ENCODE peak calls at places on chromosomes 4 and X, in eight cellular contexts. Y is PC-9; C is posterior cingulate gyrus; Z is NCI-H1092; I is DMS153; W is activated T-cell treated with anti-CD3 and anti-CD28 coated beads, Interleukin-2, amount 50 U/mL, for 72 hours; V is stimulated activated CD4-positive, alpha-beta T cell treated with anti-CD3 and anti-CD28 coated beads, Interleukin-2, amount 100 ng/mL, for 48 hours; G is WTC11. B is an unnamed sample.

GRCh38 chrX:3743821-3744439 is 30.5 kb upstream of the PRKX start:
- DNase-seq in G (no peak), I (no peak), W (peak; percentile 52), Y (no peak), C (no peak), V (peak; percentile 7), Z (no peak), B (no peak)

GRCh38 chrX:39527045-39527444 is 570.7 kb downstream of the BCOR start:
- DNase-seq in C (no peak), Y (no peak), Z (no peak), V (no peak), G (no peak), I (no peak), W (no peak), B (no peak)

GRCh38 chr4:166662266-166662843 is 571.9 kb downstream of the SPOCK3 start:
- DNase-seq in Y (no peak), G (no peak), C (no peak), V (no peak), I (no peak), W (no peak), Z (no peak), B (no peak)

GRCh38 chrX:42396136-42396535 is 381.8 kb downstream of the PPP1R2C start:
- DNase-seq in Y (no peak), Z (no peak), G (no peak), W (no peak), I (no peak), C (no peak), V (no peak), B (no peak)

GRCh38 chr4:79578613-79579012 is 170.6 kb upstream of the GK2 start:
- DNase-seq in I (no peak), Y (no peak), V (no peak), C (no peak), Z (no peak), G (no peak), W (no peak), B (no peak)

GRCh38 chr4:151238477-151238876 is 38.5 kb upstream of the PRSS48 start:
- DNase-seq in V (no peak), W (no peak), G (no peak), Y (no peak), I (no peak), Z (no peak), C (no peak), B (no peak)

GRCh38 chr4:6674500-6675149 is 19.1 kb upstream of the S100P start:
- DNase-seq in I (no peak), Y (peak; percentile 73), C (no peak), G (no peak), W (peak; percentile 66), Z (no peak), V (peak; percentile 46), B (peak; percentile 61)

GRCh38 chr4:13329963-13330362 is 154.2 kb downstream of the RAB28 start:
- DNase-seq in V (no peak), G (no peak), Y (no peak), C (no peak), W (peak; percentile 16), I (no peak), Z (peak; percentile 24), B (no peak)

GRCh38 chrX:152960115-152960514 is 33.8 kb downstream of the PNMA5 start:
- DNase-seq in I (no peak), Z (no peak), G (no peak), V (no peak), W (no peak), Y (no peak), C (no peak), B (no peak)

GRCh38 chrX:23003121-23003520 is 3.4 kb downstream of the DDX53 start:
- DNase-seq in Y (no peak), W (no peak), Z (no peak), V (no peak), G (no peak), I (no peak), C (no peak), B (no peak)

GRCh38 chrX:8731579-8732395 is at the start of gene ANOS1:
- DNase-seq in I (peak; percentile 18), Z (no peak), C (peak; percentile 86), W (no peak), V (no peak), Y (no peak), G (peak; percentile 78), B (peak; percentile 76)

GRCh38 chr4:23165669-23166068 is 472.9 kb downstream of the GBA3 start:
- DNase-seq in Y (no peak), V (no peak), I (no peak), Z (no peak), C (no peak), G (no peak), W (no peak), B (no peak)

GRCh38 chr4:161650812-161651211 is 513.0 kb downstream of the FSTL5 start:
- DNase-seq in G (no peak), Z (no peak), W (no peak), I (no peak), C (no peak), V (no peak), Y (no peak), B (no peak)

GRCh38 chrX:142089193-142089592 is 115.9 kb downstream of the MAGEC2 start:
- DNase-seq in V (no peak), W (no peak), G (no peak), Y (no peak), I (no peak), C (no peak), Z (peak; percentile 2), B (peak; percentile 17)

GRCh38 chr4:81747242-81747930 is 275.7 kb upstream of the RASGEF1B start:
- DNase-seq in V (no peak), Y (no peak), Z (no peak), I (peak; percentile 34), C (no peak), G (no peak), W (no peak), B (no peak)

GRCh38 chrX:17405225-17405969 is 30.4 kb downstream of the NHS start:
- DNase-seq in I (no peak), V (no peak), G (no peak), Y (peak; percentile 94), C (no peak), Z (no peak), W (no peak), B (no peak)

GRCh38 chr4:133146574-133147198 is 2.4 kb upstream of the PCDH10 start:
- DNase-seq in G (peak; percentile 77), W (peak; percentile 26), I (peak; percentile 60), V (no peak), Y (no peak), Z (no peak), C (peak; percentile 87), B (peak; percentile 87)

B was measured in GM23338.